ENCODE peak calls at places on chromosomes 16 and 17, in six cellular contexts. U is aorta; W is OCI-LY7; N is CD4-positive, CD25-positive, alpha-beta regulatory T cell; I is uterus; C is ovary. H is an unnamed sample.

GRCh38 chr16:54697677-54698076 is 233.0 kb upstream of the IRX5 start:
- DNase-seq in U (no peak), W (no peak), N (no peak), I (no peak), C (no peak), H (no peak)

GRCh38 chr16:11194913-11195312 is 61.1 kb downstream of the SOCS1 start:
- DNase-seq in U (no peak), W (no peak), N (no peak), I (no peak), C (no peak), H (no peak)

GRCh38 chr16:49952386-49952785 is 72.6 kb upstream of the CNEP1R1 start:
- DNase-seq in U (no peak), W (no peak), N (no peak), I (no peak), C (no peak), H (no peak)

GRCh38 chr16:6170022-6170421 is 1072.4 kb upstream of the EEF2KMT start:
- DNase-seq in U (no peak), W (no peak), N (no peak), I (no peak), C (no peak), H (no peak)

GRCh38 chr16:8887952-8888560 is 5.9 kb downstream of the LITAFD start:
- DNase-seq in U (peak), W (no peak), N (no peak), I (no peak), C (no peak), H (no peak)

GRCh38 chr17:82497483-82498405 is 21.8 kb upstream of the FOXK2 start:
- DNase-seq in U (peak), W (peak), N (peak), I (peak), C (peak), H (no peak)

GRCh38 chr17:63966646-63967265 is 6.0 kb downstream of the SCN4A start:
- DNase-seq in U (no peak), W (no peak), N (no peak), I (no peak), C (no peak), H (no peak)

GRCh38 chr17:83079340-83079747 is at the start of gene METRNL:
- DNase-seq in U (peak), W (peak), N (peak), I (peak), C (peak), H (no peak)

GRCh38 chr17:27555364-27555763 is 75.6 kb upstream of the LGALS9 start:
- DNase-seq in U (no peak), W (no peak), N (no peak), I (no peak), C (no peak), H (no peak)

GRCh38 chr17:51006601-51007000 is 114.1 kb downstream of the SPAG9 start:
- DNase-seq in U (no peak), W (no peak), N (no peak), I (no peak), C (no peak), H (no peak)

GRCh38 chr17:4599505-4600281 is 15.4 kb downstream of the SMTNL2 start:
- DNase-seq in U (peak), W (no peak), N (no peak), I (peak), C (peak), H (no peak)

GRCh38 chr16:68470461-68471150 is 22.3 kb upstream of the SMPD3 start:
- DNase-seq in U (no peak), W (peak), N (no peak), I (no peak), C (no peak), H (no peak)

GRCh38 chr16:57544129-57544653 is 1.7 kb downstream of the ADGRG5 start:
- DNase-seq in U (peak), W (peak), N (no peak), I (peak), C (no peak), H (peak)

GRCh38 chr16:57548424-57548823 is 6.0 kb downstream of the ADGRG5 start:
- DNase-seq in U (no peak), W (no peak), N (no peak), I (no peak), C (no peak), H (no peak)

GRCh38 chr16:57551057-57551456 is 8.6 kb downstream of the ADGRG5 start:
- DNase-seq in U (no peak), W (no peak), N (no peak), I (no peak), C (no peak), H (no peak)

DNA sequence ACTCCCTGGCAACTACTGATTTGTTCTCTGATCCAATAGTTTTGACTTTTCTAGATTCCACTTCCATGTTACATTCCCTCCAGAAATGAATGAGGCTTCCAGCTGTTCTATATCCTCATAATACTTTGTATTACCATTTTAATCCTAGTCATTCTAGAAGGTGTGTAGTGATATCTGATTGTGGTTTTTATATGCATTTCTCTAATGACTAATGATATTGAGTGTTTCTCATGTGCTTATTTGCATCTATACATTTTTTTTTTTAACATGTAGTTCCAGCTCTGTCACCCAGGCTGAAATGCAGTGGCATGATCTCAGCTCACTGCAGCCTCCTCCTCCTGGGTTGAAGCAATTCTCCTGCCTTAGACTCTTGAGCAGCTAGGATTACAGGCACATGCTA is 7.3 kb downstream of the ADGRG5 start:
- DNase-seq in U (no peak), W (no peak), N (no peak), I (no peak), C (no peak), H (no peak)
- H3K27ac ChIP-seq in U (no peak), W (no peak), N (no peak), I (no peak), C (no peak), H (no peak)

DNA sequence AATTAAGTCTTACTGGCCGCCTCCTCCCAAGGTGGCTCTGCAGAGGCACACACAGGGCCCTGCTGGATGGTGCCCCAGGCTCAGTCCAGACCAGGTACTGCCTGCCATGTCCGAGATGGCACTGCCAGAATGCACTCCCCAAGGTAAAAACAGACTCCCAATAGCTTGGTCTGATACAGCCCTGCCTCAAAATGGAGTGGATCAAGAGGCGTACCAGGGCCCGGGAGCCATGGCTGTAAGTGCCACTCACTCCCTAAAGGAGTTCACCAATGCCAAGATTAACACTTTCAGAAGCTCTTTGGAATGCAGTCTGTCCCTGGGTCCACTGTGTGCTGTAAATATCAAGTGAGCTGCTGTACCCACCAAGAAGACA is 576 bp upstream of the MYO18A start:
- DNase-seq in U (no peak), W (no peak), N (no peak), I (no peak), C (no peak), H (peak)
- H3K4me3 ChIP-seq in U (no peak), W (peak), N (no peak), I (peak), C (peak), H (peak)

GRCh38 chr16:4225075-4225474 is 16.8 kb downstream of the SRL start:
- DNase-seq in U (no peak), W (no peak), N (no peak), I (no peak), C (no peak), H (no peak)
- H3K27ac ChIP-seq in U (no peak), W (no peak), N (no peak), I (no peak), C (no peak), H (no peak)

DNA sequence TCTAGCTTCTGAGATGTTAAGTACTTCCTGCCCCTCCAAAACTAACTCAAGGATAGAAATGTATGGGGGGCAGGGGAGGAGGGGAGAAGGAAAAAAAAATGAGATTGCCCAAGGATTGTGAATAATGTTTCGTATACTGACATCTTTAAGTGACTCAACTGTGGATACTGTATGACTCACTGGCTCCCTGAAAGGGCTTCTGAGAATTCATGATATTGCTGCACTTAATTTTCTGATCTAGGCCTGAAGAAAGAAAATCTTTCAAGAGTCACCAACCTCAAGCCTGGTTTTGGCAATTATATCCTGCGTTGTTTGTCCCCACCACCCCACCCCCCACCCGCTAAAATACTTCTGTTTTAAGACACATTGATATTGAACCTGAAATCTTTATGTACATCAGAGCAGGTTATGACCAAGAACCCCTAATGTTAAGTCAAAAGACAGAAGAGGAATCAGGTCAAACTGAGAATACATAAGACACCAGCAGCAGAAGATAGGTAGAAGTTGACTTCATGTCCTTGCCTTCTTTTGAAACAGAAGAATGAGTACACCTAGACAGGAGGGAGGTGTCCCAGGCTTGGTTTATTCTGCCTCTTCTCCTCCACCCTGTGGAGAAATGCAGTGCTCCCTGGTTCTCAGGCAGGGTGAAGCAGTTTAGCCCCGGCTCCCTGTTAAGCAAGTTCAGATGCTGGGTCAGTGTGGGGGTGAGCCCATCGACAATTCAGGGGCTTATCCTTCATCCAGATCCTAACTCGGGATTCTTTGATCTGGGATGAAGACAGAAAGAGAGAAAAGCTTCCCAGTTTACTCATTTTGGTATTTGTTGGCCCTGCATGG is 3.3 kb upstream of the FBXL20 start:
- DNase-seq in U (no peak), W (no peak), N (no peak), I (no peak), C (no peak), H (no peak)
- H3K4me3 ChIP-seq in U (no peak), W (no peak), N (no peak), I (no peak), C (no peak), H (no peak)

GRCh38 chr17:21161498-21162393 is 35.0 kb downstream of the DHRS7B start:
- DNase-seq in U (no peak), W (no peak), N (no peak), I (no peak), C (no peak), H (no peak)
- H3K27ac ChIP-seq in U (peak), W (no peak), N (no peak), I (peak), C (no peak), H (peak)

GRCh38 chr16:87437911-87438610 is 45.9 kb downstream of the MAP1LC3B start:
- DNase-seq in U (peak), W (no peak), N (no peak), I (no peak), C (no peak), H (no peak)

GRCh38 chr16:87438611-87438985 is 46.5 kb downstream of the MAP1LC3B start:
- DNase-seq in U (peak), W (no peak), N (no peak), I (no peak), C (no peak), H (no peak)

GRCh38 chr16:87437327-87437726 is 45.2 kb downstream of the MAP1LC3B start:
- DNase-seq in U (peak), W (no peak), N (no peak), I (no peak), C (no peak), H (no peak)

GRCh38 chr16:87435399-87436224 is 43.5 kb downstream of the MAP1LC3B start:
- DNase-seq in U (peak), W (no peak), N (no peak), I (no peak), C (no peak), H (no peak)

DNA sequence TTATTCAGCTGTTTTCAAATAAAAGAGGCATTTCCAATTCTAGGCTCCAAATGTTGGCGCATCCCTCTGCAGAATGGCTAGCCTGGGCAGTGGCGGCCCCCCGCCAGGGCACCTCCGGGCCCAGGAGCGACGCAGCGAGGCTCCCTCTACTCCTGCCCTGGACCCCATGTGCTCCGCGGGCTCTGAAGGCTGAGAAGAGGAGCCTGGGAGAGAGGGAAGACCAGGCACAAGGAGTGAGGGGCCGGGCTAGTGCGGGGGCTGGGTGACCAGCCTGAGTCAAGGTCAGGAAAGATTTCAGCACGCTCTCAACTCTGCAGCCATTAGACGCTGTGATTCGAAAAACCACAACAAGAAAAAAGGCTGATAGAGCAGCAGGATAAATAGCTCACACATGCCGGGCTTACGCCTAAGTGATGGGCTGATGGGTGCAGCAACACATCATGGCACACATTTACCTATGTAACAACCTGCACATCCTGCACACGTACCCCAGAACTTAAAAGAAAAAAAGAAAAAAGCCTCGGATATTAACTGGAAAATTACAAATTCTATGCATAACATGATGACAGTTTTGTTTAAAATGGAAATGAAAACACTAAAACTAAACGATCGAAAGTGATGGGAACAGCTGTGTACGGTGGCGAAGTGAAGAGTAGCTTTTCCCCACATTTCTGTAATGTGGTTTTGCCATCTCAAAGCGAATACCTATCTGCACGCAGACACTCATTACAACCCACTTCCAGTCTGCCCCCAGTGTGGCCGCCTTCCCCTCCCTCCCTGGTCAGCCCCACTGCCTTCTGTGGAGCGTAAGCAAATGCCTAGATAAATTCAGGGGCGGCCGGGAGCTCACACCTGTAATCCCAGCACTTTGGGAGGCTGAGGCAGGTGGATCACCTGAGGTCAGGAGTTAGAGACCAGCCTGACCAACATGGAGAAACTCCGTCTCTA is 44.4 kb downstream of the MAP1LC3B start:
- DNase-seq in U (peak), W (no peak), N (no peak), I (no peak), C (peak), H (no peak)
- H3K4me3 ChIP-seq in U (no peak), W (no peak), N (no peak), I (no peak), C (no peak), H (peak)